ENCODE peak calls at places on chromosomes 11 and 22, in four cellular contexts. Q is WTC11, N is ELR, P is body of pancreas. H is an unnamed sample.

GRCh38 chr11:118791961-118792578 is 1.1 kb upstream of the DDX6 start:
- DNase-seq in Q (peak), N (peak), P (peak), H (peak)

GRCh38 chr22:35175392-35175791 is 81.9 kb upstream of the HMGXB4 start:
- DNase-seq in Q (no peak), N (no peak), P (no peak), H (no peak)

GRCh38 chr22:17998913-17999312 is 25.4 kb downstream of the MICAL3 start:
- DNase-seq in Q (no peak), N (no peak), P (peak), H (peak)

GRCh38 chr22:38172489-38173155 is 9.0 kb downstream of the PLA2G6 start:
- DNase-seq in Q (no peak), N (peak), P (peak), H (peak)

GRCh38 chr11:70610561-70610960 is 212.2 kb downstream of the CTTN start:
- DNase-seq in Q (no peak), N (no peak), P (no peak), H (peak)

GRCh38 chr22:22711532-22711913 is 67.1 kb downstream of the GGTLC2 start:
- DNase-seq in Q (no peak), N (no peak), P (no peak), H (no peak)

GRCh38 chr22:35742342-35743100 is 24.8 kb downstream of the APOL5 start:
- DNase-seq in Q (no peak), N (peak), P (no peak), H (no peak)

GRCh38 chr11:122746050-122746478 is 90.5 kb downstream of the UBASH3B start:
- DNase-seq in Q (no peak), N (no peak), P (no peak), H (no peak)

GRCh38 chr11:128900468-128900867 is 9.3 kb downstream of the KCNJ5 start:
- DNase-seq in Q (no peak), N (no peak), P (peak), H (peak)

GRCh38 chr11:945986-946385 is 20.3 kb downstream of the AP2A2 start:
- DNase-seq in Q (no peak), N (no peak), P (no peak), H (peak)

GRCh38 chr11:65279713-65280459 is 18.1 kb downstream of the POLA2 start:
- DNase-seq in Q (no peak), N (peak), P (no peak), H (no peak)

GRCh38 chr22:19892925-19893324 is 38.3 kb upstream of the GNB1L start:
- DNase-seq in Q (no peak), N (peak), P (no peak), H (no peak)

GRCh38 chr11:78251083-78251699 is 62.5 kb downstream of the USP35 start:
- DNase-seq in Q (no peak), N (peak), P (no peak), H (no peak)

GRCh38 chr22:48609279-48609865 is 1218.3 kb downstream of the BRD1 start:
- DNase-seq in Q (no peak), N (no peak), P (no peak), H (no peak)

GRCh38 chr11:20310137-20310536 is 53.4 kb upstream of the HTATIP2 start:
- DNase-seq in Q (no peak), N (no peak), P (no peak), H (peak)

GRCh38 chr11:69335461-69336386 is 41.8 kb downstream of the MYEOV start:
- DNase-seq in Q (no peak), N (no peak), P (no peak), H (no peak)

GRCh38 chr11:12109591-12110196 is 696 bp upstream of the MICAL2 start:
- DNase-seq in Q (no peak), N (peak), P (no peak), H (no peak)

GRCh38 chr22:22196018-22196533 is 48.5 kb upstream of the VPREB1 start:
- DNase-seq in Q (no peak), N (no peak), P (no peak), H (no peak)

GRCh38 chr11:78622666-78623065 is 48.0 kb upstream of the NARS2 start:
- DNase-seq in Q (no peak), N (no peak), P (no peak), H (no peak)

GRCh38 chr11:81869337-81870065 is 864.2 kb downstream of the FAM181B start:
- DNase-seq in Q (no peak), N (no peak), P (no peak), H (no peak)

GRCh38 chr11:10601722-10602281 is 33.3 kb upstream of the LYVE1 start:
- DNase-seq in Q (no peak), N (no peak), P (no peak), H (peak)

GRCh38 chr22:19766235-19766505 is 5.6 kb downstream of the TBX1 start:
- DNase-seq in Q (peak), N (no peak), P (no peak), H (no peak)

GRCh38 chr11:96342971-96343711 is at the start of gene MAML2:
- DNase-seq in Q (peak), N (peak), P (peak), H (peak)

GRCh38 chr11:86495341-86495740 is 120.7 kb downstream of the CCDC81 start:
- DNase-seq in Q (no peak), N (no peak), P (no peak), H (no peak)

GRCh38 chr22:23913306-23913660 is 19.1 kb downstream of the MIF start:
- DNase-seq in Q (no peak), N (no peak), P (no peak), H (no peak)

GRCh38 chr11:65047581-65048422 is 6.8 kb downstream of the SAC3D1 start:
- DNase-seq in Q (peak), N (no peak), P (no peak), H (no peak)

GRCh38 chr22:21444701-21445436 is 22.3 kb upstream of the TMEM191C start:
- DNase-seq in Q (peak), N (no peak), P (no peak), H (no peak)

GRCh38 chr11:70122490-70123198 is 44.5 kb downstream of the ANO1 start:
- DNase-seq in Q (no peak), N (no peak), P (no peak), H (no peak)

GRCh38 chr11:46237248-46238077 is 40.0 kb upstream of the CREB3L1 start:
- DNase-seq in Q (peak), N (peak), P (no peak), H (no peak)

GRCh38 chr22:31176923-31177322 is 16.9 kb downstream of the RNF185 start:
- DNase-seq in Q (no peak), N (no peak), P (no peak), H (no peak)

GRCh38 chr11:97909544-97910394 is 1111.0 kb upstream of the CNTN5 start:
- DNase-seq in Q (no peak), N (peak), P (no peak), H (no peak)

GRCh38 chr11:44751066-44751465 is 24.3 kb downstream of the TSPAN18 start:
- DNase-seq in Q (no peak), N (no peak), P (no peak), H (peak)

GRCh38 chr11:18526521-18527296 is at the start of gene TSG101:
- DNase-seq in Q (peak), N (peak), P (peak), H (peak)

GRCh38 chr11:120608760-120609211 is 97.2 kb downstream of the GRIK4 start:
- DNase-seq in Q (no peak), N (no peak), P (peak), H (no peak)

GRCh38 chr22:39942433-39943213 is 17.6 kb upstream of the TMA7B start:
- DNase-seq in Q (no peak), N (no peak), P (no peak), H (no peak)

GRCh38 chr11:75467881-75468280 is 34.9 kb upstream of the KLHL35 start:
- DNase-seq in Q (no peak), N (no peak), P (no peak), H (no peak)